ENCODE peak calls at places on chromosome X, in five cellular contexts. L, B, Y, K and X are unnamed samples. For H3K36me3, the result is how much of the 10 kb centered on the place peaks cover.

GRCh38 chrX:106608016-106608415 is 3.8 kb upstream of the RADX start:
- DNase-seq in L (no peak), B (no peak), Y (peak), K (no peak), X (no peak)

GRCh38 chrX:65745992-65746391 is 78.5 kb downstream of the MSN start:
- DNase-seq in L (no peak), B (no peak), Y (no peak), K (peak), X (no peak)

GRCh38 chrX:129931411-129932136 is 25.6 kb downstream of the UTP14A start:
- DNase-seq in L (peak), B (peak), Y (peak), K (peak), X (peak)

GRCh38 chrX:32877592-32877991 is 333.8 kb downstream of the DMD start:
- DNase-seq in L (no peak), B (peak), Y (no peak), K (no peak), X (no peak)

GRCh38 chrX:1215123-1215823 is 2.8 kb upstream of the CRLF2 start:
- DNase-seq in L (no peak), B (no peak), Y (no peak), K (no peak), X (no peak)

GRCh38 chrX:70494441-70494840 is 49.8 kb downstream of the DLG3 start:
- DNase-seq in L (no peak), B (no peak), Y (no peak), K (no peak), X (no peak)

GRCh38 chrX:27995611-27996010 is 14.4 kb upstream of the DCAF8L1 start:
- DNase-seq in L (no peak), B (no peak), Y (no peak), K (no peak), X (no peak)

GRCh38 chrX:134548257-134548732 is 88.3 kb downstream of the HPRT1 start:
- DNase-seq in L (peak), B (no peak), Y (no peak), K (peak), X (no peak)

GRCh38 chrX:100976211-100976610 is 6.7 kb downstream of the ARL13A start:
- DNase-seq in L (no peak), B (no peak), Y (no peak), K (no peak), X (no peak)

GRCh38 chrX:81259714-81260395 is 58.0 kb downstream of the SH3BGRL start:
- DNase-seq in L (no peak), B (no peak), Y (no peak), K (peak), X (no peak)

GRCh38 chrX:9657590-9658256 is 107.9 kb downstream of the GPR143 start:
- DNase-seq in L (no peak), B (no peak), Y (no peak), K (no peak), X (no peak)

GRCh38 chrX:135484636-135485289 is 35.7 kb upstream of the INTS6L start:
- DNase-seq in L (peak), B (no peak), Y (peak), K (peak), X (no peak)

GRCh38 chrX:107549504-107549903 is 78.8 kb upstream of the PRPS1 start:
- DNase-seq in L (no peak), B (no peak), Y (peak), K (no peak), X (no peak)

GRCh38 chrX:48835524-48836329 is at the start of gene PCSK1N:
- DNase-seq in L (peak), B (no peak), Y (peak), K (no peak), X (no peak)

GRCh38 chrX:138945219-138945618 is 233.7 kb upstream of the FGF13 start:
- DNase-seq in L (no peak), B (no peak), Y (no peak), K (no peak), X (no peak)

GRCh38 chrX:63275127-63275526 is 76.0 kb downstream of the SPIN4 start:
- DNase-seq in L (peak), B (no peak), Y (no peak), K (no peak), X (no peak)

GRCh38 chrX:77635372-77635771 is 150.6 kb downstream of the ATRX start:
- DNase-seq in L (no peak), B (no peak), Y (no peak), K (no peak), X (no peak)

GRCh38 chrX:21725498-21725897 is 32.4 kb downstream of the SMPX start:
- DNase-seq in L (peak), B (no peak), Y (no peak), K (no peak), X (no peak)

GRCh38 chrX:28273751-28274150 is 292.5 kb upstream of the DCAF8L1 start:
- DNase-seq in L (no peak), B (no peak), Y (no peak), K (peak), X (no peak)

GRCh38 chrX:131763674-131764073 is 219.8 kb downstream of the OR13H1 start:
- DNase-seq in L (peak), B (peak), Y (no peak), K (no peak), X (peak)

GRCh38 chrX:150913511-150913910 is 15.0 kb upstream of the CD99L2 start:
- DNase-seq in L (no peak), B (no peak), Y (no peak), K (peak), X (no peak)

GRCh38 chrX:18951032-18951431 is 32.9 kb downstream of the PHKA2 start:
- DNase-seq in L (no peak), B (no peak), Y (no peak), K (no peak), X (no peak)

GRCh38 chrX:6184900-6185515 is 43.7 kb downstream of the NLGN4X start:
- DNase-seq in L (no peak), B (no peak), Y (no peak), K (no peak), X (no peak)

GRCh38 chrX:130114141-130114561 is 3.9 kb upstream of the ELF4 start:
- DNase-seq in L (no peak), B (no peak), Y (no peak), K (no peak), X (no peak)

GRCh38 chrX:10620121-10620699 is at the start of gene MID1:
- DNase-seq in L (peak), B (peak), Y (peak), K (peak), X (peak)

GRCh38 chrX:67290489-67291220 is 253.2 kb upstream of the AR start:
- DNase-seq in L (no peak), B (no peak), Y (no peak), K (no peak), X (no peak)

GRCh38 chrX:136768469-136769084 is 12.2 kb downstream of the ARHGEF6 start:
- DNase-seq in L (peak), B (no peak), Y (peak), K (peak), X (peak)

GRCh38 chrX:111854778-111855490 is 21.0 kb upstream of the TRPC5OS start:
- DNase-seq in L (peak), B (no peak), Y (no peak), K (no peak), X (no peak)

GRCh38 chrX:144265641-144266040 is 381.8 kb downstream of the UBE2NL start:
- DNase-seq in L (peak), B (no peak), Y (no peak), K (no peak), X (no peak)

GRCh38 chrX:17608898-17609297 is 128.4 kb upstream of the SCML1 start:
- DNase-seq in L (no peak), B (no peak), Y (no peak), K (peak), X (no peak)

GRCh38 chrX:47242321-47242720 is 9.5 kb downstream of the USP11 start:
- DNase-seq in L (no peak), B (no peak), Y (no peak), K (no peak), X (no peak)
- H3K36me3 ChIP-seq in L (under half), B (under half), Y (under half), K (half or more), X (under half)

GRCh38 chrX:85243155-85243554 is 424 bp downstream of the SATL1 start:
- DNase-seq in L (peak), B (no peak), Y (no peak), K (peak), X (no peak)
- H3K4me3 ChIP-seq in L (peak), B (peak), Y (no peak), K (peak), X (peak)

GRCh38 chrX:68503830-68504229 is 5.0 kb downstream of the YIPF6 start:
- DNase-seq in L (no peak), B (no peak), Y (no peak), K (no peak), X (no peak)

GRCh38 chrX:68498508-68499379 is at the start of gene YIPF6:
- DNase-seq in L (peak), B (peak), Y (peak), K (peak), X (peak)

GRCh38 chrX:68500105-68500504 is 1.3 kb downstream of the YIPF6 start:
- DNase-seq in L (no peak), B (no peak), Y (no peak), K (no peak), X (no peak)

GRCh38 chrX:68492583-68492982 is 6.3 kb upstream of the YIPF6 start:
- DNase-seq in L (no peak), B (no peak), Y (no peak), K (no peak), X (no peak)

DNA sequence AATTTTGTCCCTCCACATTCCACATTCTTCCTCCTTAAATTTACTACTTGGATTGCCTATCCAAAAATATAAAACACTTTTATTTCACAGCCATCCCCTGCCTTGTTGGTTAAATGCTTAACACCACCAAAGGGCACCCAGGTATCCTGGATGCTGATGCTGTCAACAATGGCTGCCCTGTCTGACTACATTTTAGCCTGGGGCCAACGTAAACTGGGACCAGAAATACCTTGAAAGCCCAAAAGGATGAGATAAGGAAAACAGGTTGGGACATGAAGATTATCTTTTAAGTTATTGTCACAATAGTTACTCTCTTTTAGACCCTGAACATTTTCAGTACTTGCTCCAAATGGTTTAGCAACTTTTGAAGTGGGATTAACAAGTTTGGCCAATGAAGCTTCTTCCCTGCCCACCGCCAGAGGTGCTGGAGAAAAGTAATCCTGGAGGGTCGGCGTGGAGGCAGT is 775 bp upstream of the YIPF6 start:
- DNase-seq in L (peak), B (no peak), Y (no peak), K (no peak), X (no peak)
- H3K27ac ChIP-seq in L (peak), B (peak), Y (peak), K (peak), X (peak)

GRCh38 chrX:154355094-154355775 is 19.2 kb downstream of the FLNA start:
- DNase-seq in L (no peak), B (no peak), Y (no peak), K (no peak), X (no peak)

GRCh38 chrX:154354013-154354412 is 20.4 kb downstream of the FLNA start:
- DNase-seq in L (no peak), B (no peak), Y (peak), K (no peak), X (no peak)

GRCh38 chrX:154355776-154356140 is 18.7 kb downstream of the FLNA start:
- DNase-seq in L (no peak), B (no peak), Y (no peak), K (no peak), X (no peak)

GRCh38 chrX:154353172-154353843 is 21.1 kb downstream of the FLNA start:
- DNase-seq in L (no peak), B (no peak), Y (no peak), K (no peak), X (no peak)

DNA sequence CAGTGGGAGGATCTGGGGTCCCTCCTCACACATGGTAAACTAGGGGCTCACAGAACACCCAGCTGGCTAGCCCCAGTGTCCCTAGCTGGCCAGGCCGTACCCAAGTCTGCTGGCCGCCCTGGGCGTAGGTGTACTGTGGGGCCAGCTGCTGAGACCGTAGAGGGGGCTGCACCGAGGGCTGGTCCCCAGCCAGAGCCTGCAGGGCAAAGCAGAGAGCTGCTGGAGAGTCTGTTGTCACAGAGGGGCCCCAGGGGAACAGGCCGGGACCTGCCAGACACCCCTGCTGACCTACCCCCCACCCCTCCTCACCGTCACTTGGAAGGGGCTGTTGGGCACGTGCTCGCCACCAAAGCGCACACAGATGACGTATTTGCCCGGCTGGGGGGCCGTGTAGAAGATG is 19.9 kb downstream of the FLNA start:
- DNase-seq in L (no peak), B (no peak), Y (peak), K (no peak), X (no peak)
- H3K36me3 ChIP-seq in L (under half), B (under half), Y (half or more), K (under half), X (half or more)

DNA sequence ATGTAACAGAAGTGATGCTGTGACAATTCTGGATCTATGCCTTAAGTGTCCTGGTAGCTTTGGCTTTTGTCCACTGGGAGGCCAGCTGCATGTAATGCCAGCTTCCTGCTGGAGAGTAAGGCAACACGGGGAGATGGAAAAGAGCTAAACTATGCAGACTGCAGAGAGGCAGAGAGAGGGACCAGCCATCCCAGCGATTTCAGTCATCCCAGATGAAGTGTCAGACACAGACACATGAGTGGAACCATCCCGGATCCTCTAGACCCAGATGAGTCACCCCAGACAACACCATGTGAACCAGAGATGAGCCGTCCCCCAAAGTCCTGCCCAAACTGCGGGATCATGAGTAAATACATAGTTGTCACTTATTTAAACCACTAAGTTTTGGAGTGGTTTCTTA is 14.6 kb downstream of the SRPX start:
- DNase-seq in L (no peak), B (no peak), Y (no peak), K (no peak), X (no peak)
- H3K4me3 ChIP-seq in L (no peak), B (no peak), Y (no peak), K (no peak), X (no peak)

GRCh38 chrX:56792270-56793111 is 63.4 kb downstream of the NBDY start:
- DNase-seq in L (no peak), B (no peak), Y (no peak), K (no peak), X (no peak)
- H3K27ac ChIP-seq in L (no peak), B (no peak), Y (no peak), K (no peak), X (no peak)